ENCODE peak calls at places on chromosomes 12 and 14, in nine cellular contexts. One of them, this sample, is unnamed.
A peak's percentile ranks its signal among the peaks of the same experiment; 100 is the strongest.

GRCh38 chr14:105602799-105603763 is 76.7 kb downstream of the TMEM121 start:
- DNase-seq in NCI-H2029: no peak
- DNase-seq in amygdala: no peak
- DNase-seq in HuH-7: no peak
- DNase-seq in colonic mucosa: peak; percentile 40
- DNase-seq in kidney: peak; percentile 43
- DNase-seq in neuronal stem cell: no peak
- DNase-seq in kidney tubule cell: no peak
- DNase-seq in activated CD8-positive, alpha-beta T cell treated with anti-CD3 and anti-CD28 coated beads, Interleukin-2, amount 10 ng/mL, durations not matched to agents 7 days and 5 days: no peak
- DNase-seq in this sample: no peak

GRCh38 chr14:98169170-98169587 is 1102.8 kb downstream of the BCL11B start:
- DNase-seq in NCI-H2029: no peak
- DNase-seq in amygdala: no peak
- DNase-seq in HuH-7: no peak
- DNase-seq in colonic mucosa: no peak
- DNase-seq in kidney: no peak
- DNase-seq in neuronal stem cell: no peak
- DNase-seq in kidney tubule cell: no peak
- DNase-seq in activated CD8-positive, alpha-beta T cell treated with anti-CD3 and anti-CD28 coated beads, Interleukin-2, amount 10 ng/mL, durations not matched to agents 7 days and 5 days: no peak
- DNase-seq in this sample: no peak

GRCh38 chr12:100799770-100800169 is 5.2 kb downstream of the ANO4 start:
- DNase-seq in NCI-H2029: no peak
- DNase-seq in amygdala: peak; percentile 32
- DNase-seq in HuH-7: no peak
- DNase-seq in colonic mucosa: no peak
- DNase-seq in kidney: no peak
- DNase-seq in neuronal stem cell: no peak
- DNase-seq in kidney tubule cell: peak; percentile 3
- DNase-seq in activated CD8-positive, alpha-beta T cell treated with anti-CD3 and anti-CD28 coated beads, Interleukin-2, amount 10 ng/mL, durations not matched to agents 7 days and 5 days: no peak
- DNase-seq in this sample: no peak

GRCh38 chr12:98355322-98355721 is 160.1 kb upstream of the TMPO start:
- DNase-seq in NCI-H2029: no peak
- DNase-seq in amygdala: no peak
- DNase-seq in HuH-7: no peak
- DNase-seq in colonic mucosa: no peak
- DNase-seq in kidney: no peak
- DNase-seq in neuronal stem cell: no peak
- DNase-seq in kidney tubule cell: peak; percentile 69
- DNase-seq in activated CD8-positive, alpha-beta T cell treated with anti-CD3 and anti-CD28 coated beads, Interleukin-2, amount 10 ng/mL, durations not matched to agents 7 days and 5 days: no peak
- DNase-seq in this sample: no peak

GRCh38 chr14:71932229-71932951 is at the start of gene RGS6:
- DNase-seq in NCI-H2029: no peak
- DNase-seq in amygdala: no peak
- DNase-seq in HuH-7: no peak
- DNase-seq in colonic mucosa: peak; percentile 28
- DNase-seq in kidney: no peak
- DNase-seq in neuronal stem cell: peak; percentile 50
- DNase-seq in kidney tubule cell: peak; percentile 70
- DNase-seq in activated CD8-positive, alpha-beta T cell treated with anti-CD3 and anti-CD28 coated beads, Interleukin-2, amount 10 ng/mL, durations not matched to agents 7 days and 5 days: peak; percentile 23
- DNase-seq in this sample: peak; percentile 74

GRCh38 chr14:76699901-76700590 is 61.2 kb upstream of the VASH1 start:
- DNase-seq in NCI-H2029: no peak
- DNase-seq in amygdala: no peak
- DNase-seq in HuH-7: no peak
- DNase-seq in colonic mucosa: no peak
- DNase-seq in kidney: no peak
- DNase-seq in neuronal stem cell: no peak
- DNase-seq in kidney tubule cell: no peak
- DNase-seq in activated CD8-positive, alpha-beta T cell treated with anti-CD3 and anti-CD28 coated beads, Interleukin-2, amount 10 ng/mL, durations not matched to agents 7 days and 5 days: peak; percentile 16
- DNase-seq in this sample: no peak

GRCh38 chr12:22333751-22334695 is 484 bp downstream of the ST8SIA1 start:
- DNase-seq in NCI-H2029: no peak
- DNase-seq in amygdala: no peak
- DNase-seq in HuH-7: peak; percentile 31
- DNase-seq in colonic mucosa: peak; percentile 24
- DNase-seq in kidney: peak; percentile 69
- DNase-seq in neuronal stem cell: peak; percentile 12
- DNase-seq in kidney tubule cell: no peak
- DNase-seq in activated CD8-positive, alpha-beta T cell treated with anti-CD3 and anti-CD28 coated beads, Interleukin-2, amount 10 ng/mL, durations not matched to agents 7 days and 5 days: peak; percentile 21
- DNase-seq in this sample: no peak

GRCh38 chr14:89616425-89617141 is 199.6 kb upstream of the FOXN3 start:
- DNase-seq in NCI-H2029: no peak
- DNase-seq in amygdala: no peak
- DNase-seq in HuH-7: no peak
- DNase-seq in colonic mucosa: peak; percentile 21
- DNase-seq in kidney: no peak
- DNase-seq in neuronal stem cell: no peak
- DNase-seq in kidney tubule cell: no peak
- DNase-seq in activated CD8-positive, alpha-beta T cell treated with anti-CD3 and anti-CD28 coated beads, Interleukin-2, amount 10 ng/mL, durations not matched to agents 7 days and 5 days: peak; percentile 79
- DNase-seq in this sample: no peak

GRCh38 chr12:117032593-117033381 is 66.4 kb downstream of the TESC start:
- DNase-seq in NCI-H2029: no peak
- DNase-seq in amygdala: no peak
- DNase-seq in HuH-7: no peak
- DNase-seq in colonic mucosa: no peak
- DNase-seq in kidney: peak; percentile 79
- DNase-seq in neuronal stem cell: no peak
- DNase-seq in kidney tubule cell: peak; percentile 10
- DNase-seq in activated CD8-positive, alpha-beta T cell treated with anti-CD3 and anti-CD28 coated beads, Interleukin-2, amount 10 ng/mL, durations not matched to agents 7 days and 5 days: no peak
- DNase-seq in this sample: peak; percentile 60

GRCh38 chr12:53737951-53738833 is 10.9 kb upstream of the CALCOCO1 start:
- DNase-seq in NCI-H2029: no peak
- DNase-seq in amygdala: no peak
- DNase-seq in HuH-7: no peak
- DNase-seq in colonic mucosa: peak; percentile 40
- DNase-seq in kidney: peak; percentile 80
- DNase-seq in neuronal stem cell: no peak
- DNase-seq in kidney tubule cell: no peak
- DNase-seq in activated CD8-positive, alpha-beta T cell treated with anti-CD3 and anti-CD28 coated beads, Interleukin-2, amount 10 ng/mL, durations not matched to agents 7 days and 5 days: peak; percentile 40
- DNase-seq in this sample: no peak

GRCh38 chr12:5003025-5003666 is 40.5 kb upstream of the KCNA5 start:
- DNase-seq in NCI-H2029: peak; percentile 64
- DNase-seq in amygdala: peak; percentile 70
- DNase-seq in HuH-7: peak; percentile 65
- DNase-seq in colonic mucosa: peak; percentile 50
- DNase-seq in kidney: peak; percentile 80
- DNase-seq in neuronal stem cell: peak; percentile 54
- DNase-seq in kidney tubule cell: peak; percentile 73
- DNase-seq in activated CD8-positive, alpha-beta T cell treated with anti-CD3 and anti-CD28 coated beads, Interleukin-2, amount 10 ng/mL, durations not matched to agents 7 days and 5 days: peak; percentile 67
- DNase-seq in this sample: peak; percentile 13

This sample was measured in NCI-H510A.